ENCODE peak calls at places on chromosomes 16 and 17, in ten cellular contexts. One of them, this sample, is unnamed.
A peak's percentile ranks its signal among the peaks of the same experiment; 100 is the strongest.

GRCh38 chr16:90077757-90078593 is 844 bp upstream of the PRDM7 start:
- DNase-seq in cardiac fibroblast: peak; percentile 40
- DNase-seq in neural progenitor cell: peak; percentile 33
- DNase-seq in BE2C: peak; percentile 52
- DNase-seq in upper lobe of right lung: no peak
- DNase-seq in HFFc6: no peak
- DNase-seq in PC-9: peak; percentile 17
- DNase-seq in RWPE1: no peak
- DNase-seq in GM13976: peak; percentile 60
- DNase-seq in astrocyte of the spinal cord: peak; percentile 44
- DNase-seq in this sample: peak; percentile 40

GRCh38 chr17:49545811-49546545 is 29.7 kb upstream of the NXPH3 start:
- DNase-seq in GM13976: peak; percentile 23
- DNase-seq in HFFc6: no peak
- DNase-seq in RWPE1: no peak
- DNase-seq in astrocyte of the spinal cord: no peak
- DNase-seq in cardiac fibroblast: no peak
- DNase-seq in PC-9: no peak
- DNase-seq in BE2C: no peak
- DNase-seq in upper lobe of right lung: no peak
- DNase-seq in neural progenitor cell: no peak
- DNase-seq in this sample: no peak

GRCh38 chr16:28984619-28985135 is at the start of gene LAT:
- DNase-seq in neural progenitor cell: no peak
- DNase-seq in BE2C: no peak
- DNase-seq in RWPE1: no peak
- DNase-seq in upper lobe of right lung: peak; percentile 71
- DNase-seq in astrocyte of the spinal cord: no peak
- DNase-seq in cardiac fibroblast: no peak
- DNase-seq in HFFc6: no peak
- DNase-seq in PC-9: no peak
- DNase-seq in GM13976: no peak
- DNase-seq in this sample: no peak

GRCh38 chr16:30005341-30006094 is 5.3 kb downstream of the DOC2A start:
- DNase-seq in GM13976: peak; percentile 87
- DNase-seq in RWPE1: peak; percentile 47
- DNase-seq in HFFc6: peak; percentile 27
- DNase-seq in astrocyte of the spinal cord: no peak
- DNase-seq in BE2C: peak; percentile 73
- DNase-seq in PC-9: peak; percentile 44
- DNase-seq in neural progenitor cell: peak; percentile 70
- DNase-seq in cardiac fibroblast: peak; percentile 59
- DNase-seq in upper lobe of right lung: no peak
- DNase-seq in this sample: no peak

GRCh38 chr16:88005148-88005547 is 53.9 kb downstream of the BANP start:
- DNase-seq in upper lobe of right lung: no peak
- DNase-seq in astrocyte of the spinal cord: no peak
- DNase-seq in neural progenitor cell: peak; percentile 49
- DNase-seq in cardiac fibroblast: no peak
- DNase-seq in GM13976: peak; percentile 50
- DNase-seq in PC-9: no peak
- DNase-seq in HFFc6: no peak
- DNase-seq in BE2C: no peak
- DNase-seq in RWPE1: no peak
- DNase-seq in this sample: no peak

GRCh38 chr16:29694384-29695195 is 15.6 kb downstream of the QPRT start:
- DNase-seq in GM13976: peak; percentile 16
- DNase-seq in neural progenitor cell: no peak
- DNase-seq in HFFc6: no peak
- DNase-seq in RWPE1: no peak
- DNase-seq in cardiac fibroblast: no peak
- DNase-seq in PC-9: no peak
- DNase-seq in astrocyte of the spinal cord: no peak
- DNase-seq in upper lobe of right lung: no peak
- DNase-seq in BE2C: peak; percentile 26
- DNase-seq in this sample: no peak

GRCh38 chr16:35664091-35664693 is 2204.8 kb downstream of the TP53TG3F start:
- DNase-seq in astrocyte of the spinal cord: no peak
- DNase-seq in GM13976: no peak
- DNase-seq in HFFc6: no peak
- DNase-seq in neural progenitor cell: no peak
- DNase-seq in PC-9: no peak
- DNase-seq in BE2C: no peak
- DNase-seq in cardiac fibroblast: no peak
- DNase-seq in RWPE1: no peak
- DNase-seq in upper lobe of right lung: no peak
- DNase-seq in this sample: no peak

GRCh38 chr16:57253410-57253927 is 8.4 kb downstream of the ARL2BP start:
- DNase-seq in BE2C: no peak
- DNase-seq in cardiac fibroblast: no peak
- DNase-seq in upper lobe of right lung: no peak
- DNase-seq in RWPE1: no peak
- DNase-seq in astrocyte of the spinal cord: no peak
- DNase-seq in PC-9: no peak
- DNase-seq in HFFc6: no peak
- DNase-seq in neural progenitor cell: no peak
- DNase-seq in GM13976: no peak
- DNase-seq in this sample: no peak

DNA sequence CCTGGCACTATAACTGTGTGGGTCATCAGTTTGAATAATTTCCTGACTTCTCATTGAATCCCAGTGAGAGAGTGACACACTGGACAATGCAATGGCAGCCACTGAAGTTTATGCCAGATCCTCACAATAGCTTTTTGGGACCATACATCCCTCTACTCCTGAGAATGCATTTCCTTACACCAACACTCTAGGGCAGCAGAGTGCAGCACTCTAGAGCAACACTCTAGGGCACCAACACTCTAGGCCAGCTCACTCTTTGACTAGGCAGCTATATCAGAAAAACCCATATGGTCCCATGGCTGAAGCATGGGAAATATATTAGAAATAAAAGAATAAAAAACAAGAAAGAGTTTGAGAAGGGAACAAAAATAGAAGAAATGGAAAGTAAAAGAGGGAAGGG is 309.2 kb downstream of the MAP2K6 start:
- DNase-seq in neural progenitor cell: peak; percentile 7
- DNase-seq in astrocyte of the spinal cord: no peak
- DNase-seq in GM13976: no peak
- DNase-seq in PC-9: no peak
- DNase-seq in HFFc6: no peak
- DNase-seq in BE2C: no peak
- DNase-seq in cardiac fibroblast: no peak
- DNase-seq in RWPE1: no peak
- DNase-seq in upper lobe of right lung: no peak
- DNase-seq in this sample: no peak
- TF ChIP-seq CTCF in neural progenitor cell: peak; percentile 34
- TF ChIP-seq CTCF in astrocyte of the spinal cord: no peak
- TF ChIP-seq CTCF in GM13976: no peak
- TF ChIP-seq CTCF in PC-9: peak; percentile 30
- TF ChIP-seq CTCF in HFFc6: peak; percentile 36
- TF ChIP-seq CTCF in BE2C: no peak
- TF ChIP-seq CTCF in cardiac fibroblast: peak; percentile 21
- TF ChIP-seq CTCF in RWPE1: no peak
- TF ChIP-seq CTCF in upper lobe of right lung: no peak
- TF ChIP-seq CTCF in this sample: no peak

GRCh38 chr17:55434721-55435120 is 13.1 kb upstream of the MMD start:
- DNase-seq in BE2C: no peak
- DNase-seq in neural progenitor cell: no peak
- DNase-seq in cardiac fibroblast: no peak
- DNase-seq in upper lobe of right lung: no peak
- DNase-seq in RWPE1: no peak
- DNase-seq in HFFc6: no peak
- DNase-seq in astrocyte of the spinal cord: no peak
- DNase-seq in GM13976: no peak
- DNase-seq in PC-9: no peak
- DNase-seq in this sample: no peak

GRCh38 chr17:55433629-55434422 is 12.2 kb upstream of the MMD start:
- DNase-seq in astrocyte of the spinal cord: peak; percentile 80
- DNase-seq in PC-9: peak; percentile 64
- DNase-seq in neural progenitor cell: no peak
- DNase-seq in cardiac fibroblast: peak; percentile 95
- DNase-seq in HFFc6: peak; percentile 88
- DNase-seq in GM13976: no peak
- DNase-seq in RWPE1: peak; percentile 86
- DNase-seq in upper lobe of right lung: no peak
- DNase-seq in BE2C: no peak
- DNase-seq in this sample: no peak

GRCh38 chr17:55433029-55433628 is 11.5 kb upstream of the MMD start:
- DNase-seq in PC-9: peak; percentile 75
- DNase-seq in astrocyte of the spinal cord: no peak
- DNase-seq in cardiac fibroblast: peak; percentile 49
- DNase-seq in GM13976: no peak
- DNase-seq in RWPE1: peak; percentile 89
- DNase-seq in BE2C: no peak
- DNase-seq in neural progenitor cell: no peak
- DNase-seq in upper lobe of right lung: no peak
- DNase-seq in HFFc6: no peak
- DNase-seq in this sample: no peak

GRCh38 chr17:55430531-55431228 is 9.0 kb upstream of the MMD start:
- DNase-seq in neural progenitor cell: no peak
- DNase-seq in astrocyte of the spinal cord: no peak
- DNase-seq in PC-9: no peak
- DNase-seq in BE2C: peak; percentile 61
- DNase-seq in HFFc6: no peak
- DNase-seq in upper lobe of right lung: no peak
- DNase-seq in cardiac fibroblast: no peak
- DNase-seq in RWPE1: no peak
- DNase-seq in GM13976: no peak
- DNase-seq in this sample: no peak

DNA sequence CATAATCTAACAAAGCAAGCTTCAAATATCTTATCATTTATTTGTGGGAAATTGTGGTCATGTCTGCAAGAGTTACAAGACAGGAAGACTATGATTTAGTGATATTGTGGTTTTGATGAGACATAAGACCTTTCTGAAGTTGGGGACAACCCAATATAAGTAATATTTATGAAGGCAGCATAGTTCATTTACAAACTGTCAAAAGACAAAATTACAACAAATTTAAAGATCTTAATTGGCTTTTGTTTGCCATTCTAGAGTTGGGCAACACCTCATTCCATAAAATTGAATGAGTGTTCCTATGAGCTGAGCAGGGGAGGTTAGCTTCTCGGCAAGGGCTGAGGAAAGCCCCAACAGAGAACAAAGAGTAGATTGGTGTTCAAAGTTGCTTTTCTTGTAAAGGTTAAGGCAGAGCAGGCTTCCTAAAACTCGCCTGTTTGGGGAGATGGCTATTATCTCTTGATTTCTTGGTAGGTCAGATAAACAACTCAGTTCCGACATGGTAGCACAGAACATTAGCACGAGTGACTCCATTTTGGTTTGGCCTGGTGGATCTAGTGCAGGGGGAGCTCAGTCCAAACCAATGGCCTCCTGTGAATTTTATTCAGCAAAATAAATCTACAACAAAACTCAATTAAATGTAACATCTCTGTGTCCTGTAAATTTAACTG is 10.9 kb upstream of the MMD start:
- DNase-seq in upper lobe of right lung: no peak
- DNase-seq in PC-9: no peak
- DNase-seq in cardiac fibroblast: peak; percentile 32
- DNase-seq in neural progenitor cell: no peak
- DNase-seq in GM13976: no peak
- DNase-seq in BE2C: no peak
- DNase-seq in HFFc6: no peak
- DNase-seq in astrocyte of the spinal cord: no peak
- DNase-seq in RWPE1: no peak
- DNase-seq in this sample: no peak
- TF ChIP-seq CTCF in upper lobe of right lung: no peak
- TF ChIP-seq CTCF in PC-9: no peak
- TF ChIP-seq CTCF in cardiac fibroblast: no peak
- TF ChIP-seq CTCF in neural progenitor cell: no peak
- TF ChIP-seq CTCF in GM13976: no peak
- TF ChIP-seq CTCF in BE2C: no peak
- TF ChIP-seq CTCF in HFFc6: no peak
- TF ChIP-seq CTCF in astrocyte of the spinal cord: no peak
- TF ChIP-seq CTCF in RWPE1: no peak
- TF ChIP-seq CTCF in this sample: no peak

DNA sequence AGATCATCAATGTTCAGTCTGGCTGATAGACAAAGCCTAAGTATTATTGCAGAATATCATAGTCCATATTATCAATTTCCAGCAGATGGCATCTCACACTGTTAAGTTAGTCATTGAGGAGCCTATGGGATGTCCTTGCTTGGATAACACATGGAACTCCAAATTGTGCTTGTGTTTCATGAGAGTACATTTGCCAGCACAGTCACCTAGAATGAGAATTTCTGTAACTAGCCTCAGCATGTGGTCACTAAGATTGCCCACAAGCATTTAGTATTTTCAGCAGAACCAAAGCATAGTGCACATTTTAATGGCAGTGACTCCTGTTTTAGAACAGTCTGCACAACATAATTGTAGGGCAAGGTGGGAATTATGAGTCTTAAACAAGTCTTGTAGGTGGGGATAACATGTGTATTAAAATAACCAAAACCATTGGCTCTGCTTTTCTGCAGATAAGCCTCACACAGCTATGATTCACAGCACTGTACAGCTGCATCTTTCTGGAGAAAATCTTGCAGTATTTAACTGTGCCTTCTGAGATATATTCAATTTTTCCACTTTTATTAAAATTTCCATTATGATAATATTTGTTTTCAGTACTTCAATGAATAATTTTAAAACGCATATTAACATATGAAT is 882.8 kb upstream of the SOX9 start:
- DNase-seq in astrocyte of the spinal cord: peak; percentile 80
- DNase-seq in BE2C: no peak
- DNase-seq in neural progenitor cell: no peak
- DNase-seq in GM13976: no peak
- DNase-seq in upper lobe of right lung: no peak
- DNase-seq in HFFc6: peak; percentile 57
- DNase-seq in RWPE1: peak; percentile 39
- DNase-seq in cardiac fibroblast: peak; percentile 36
- DNase-seq in PC-9: no peak
- DNase-seq in this sample: no peak
- TF ChIP-seq CTCF in astrocyte of the spinal cord: peak; percentile 39
- TF ChIP-seq CTCF in BE2C: peak; percentile 43
- TF ChIP-seq CTCF in neural progenitor cell: no peak
- TF ChIP-seq CTCF in GM13976: no peak
- TF ChIP-seq CTCF in upper lobe of right lung: peak; percentile 16
- TF ChIP-seq CTCF in HFFc6: peak; percentile 72
- TF ChIP-seq CTCF in RWPE1: peak; percentile 40
- TF ChIP-seq CTCF in cardiac fibroblast: no peak
- TF ChIP-seq CTCF in PC-9: peak; percentile 50
- TF ChIP-seq CTCF in this sample: no peak

GRCh38 chr16:1580956-1581355 is 30.9 kb downstream of the IFT140 start:
- DNase-seq in HFFc6: no peak
- DNase-seq in astrocyte of the spinal cord: no peak
- DNase-seq in upper lobe of right lung: no peak
- DNase-seq in RWPE1: no peak
- DNase-seq in cardiac fibroblast: no peak
- DNase-seq in BE2C: no peak
- DNase-seq in PC-9: no peak
- DNase-seq in GM13976: no peak
- DNase-seq in neural progenitor cell: no peak
- DNase-seq in this sample: no peak

GRCh38 chr16:1581804-1582203 is 30.1 kb downstream of the IFT140 start:
- DNase-seq in PC-9: no peak
- DNase-seq in neural progenitor cell: no peak
- DNase-seq in HFFc6: no peak
- DNase-seq in upper lobe of right lung: no peak
- DNase-seq in GM13976: no peak
- DNase-seq in cardiac fibroblast: no peak
- DNase-seq in astrocyte of the spinal cord: no peak
- DNase-seq in BE2C: no peak
- DNase-seq in RWPE1: no peak
- DNase-seq in this sample: no peak

GRCh38 chr16:1584926-1585487 is 26.9 kb downstream of the IFT140 start:
- DNase-seq in BE2C: no peak
- DNase-seq in cardiac fibroblast: no peak
- DNase-seq in GM13976: no peak
- DNase-seq in neural progenitor cell: peak; percentile 20
- DNase-seq in RWPE1: no peak
- DNase-seq in astrocyte of the spinal cord: no peak
- DNase-seq in PC-9: no peak
- DNase-seq in HFFc6: no peak
- DNase-seq in upper lobe of right lung: no peak
- DNase-seq in this sample: no peak

GRCh38 chr16:1580256-1580655 is 31.6 kb downstream of the IFT140 start:
- DNase-seq in astrocyte of the spinal cord: no peak
- DNase-seq in cardiac fibroblast: no peak
- DNase-seq in neural progenitor cell: no peak
- DNase-seq in PC-9: no peak
- DNase-seq in GM13976: no peak
- DNase-seq in BE2C: no peak
- DNase-seq in HFFc6: no peak
- DNase-seq in RWPE1: no peak
- DNase-seq in upper lobe of right lung: no peak
- DNase-seq in this sample: no peak

GRCh38 chr16:1583180-1583579 is 28.7 kb downstream of the IFT140 start:
- DNase-seq in BE2C: no peak
- DNase-seq in PC-9: no peak
- DNase-seq in upper lobe of right lung: no peak
- DNase-seq in astrocyte of the spinal cord: no peak
- DNase-seq in RWPE1: no peak
- DNase-seq in GM13976: no peak
- DNase-seq in cardiac fibroblast: no peak
- DNase-seq in HFFc6: no peak
- DNase-seq in neural progenitor cell: no peak
- DNase-seq in this sample: no peak
- TF ChIP-seq CTCF in BE2C: peak; percentile 6
- TF ChIP-seq CTCF in PC-9: no peak
- TF ChIP-seq CTCF in upper lobe of right lung: no peak
- TF ChIP-seq CTCF in astrocyte of the spinal cord: no peak
- TF ChIP-seq CTCF in RWPE1: no peak
- TF ChIP-seq CTCF in GM13976: no peak
- TF ChIP-seq CTCF in cardiac fibroblast: no peak
- TF ChIP-seq CTCF in HFFc6: peak; percentile 14
- TF ChIP-seq CTCF in neural progenitor cell: no peak
- TF ChIP-seq CTCF in this sample: no peak

This sample was measured in mesothelial cell of epicardium.